ENCODE peak calls at places on chromosomes 11 and 22, in nine cellular contexts. R is stimulated activated CD4-positive, alpha-beta T cell treated with anti-CD3 and anti-CD28 coated beads, Interleukin-12 subunit alpha, Interleukin-12 subunit beta, amount 100 ng/mL, for 48 hours; I is suprapubic skin; X is EL; N is transverse colon; B is ELR; T is ACHN; G is lower leg skin; Z is HS-5. W is an unnamed sample.

GRCh38 chr11:69599502-69599901 is 41.5 kb upstream of the CCND1 start:
- DNase-seq in I (no peak), B (no peak), G (no peak), T (no peak), X (no peak), N (no peak), Z (no peak), R (no peak), W (no peak)

GRCh38 chr11:114209904-114210303 is 86.3 kb upstream of the NNMT start:
- DNase-seq in X (no peak), G (no peak), N (no peak), B (no peak), R (no peak), T (peak; percentile 68), I (no peak), Z (no peak), W (no peak)

GRCh38 chr11:128633384-128633965 is 46.1 kb upstream of the ETS1 start:
- DNase-seq in B (no peak), Z (no peak), I (no peak), G (no peak), N (no peak), T (no peak), X (no peak), R (no peak), W (no peak)

GRCh38 chr11:95877288-95877687 is 46.6 kb downstream of the MTMR2 start:
- DNase-seq in B (peak; percentile 98), G (no peak), X (peak; percentile 98), I (no peak), Z (peak; percentile 96), R (no peak), N (no peak), T (peak; percentile 40), W (no peak)

GRCh38 chr11:92886243-92886905 is 83.1 kb upstream of the MTNR1B start:
- DNase-seq in I (no peak), R (no peak), B (peak; percentile 38), G (no peak), N (peak; percentile 37), T (peak; percentile 61), X (peak; percentile 61), Z (no peak), W (no peak)

GRCh38 chr11:65488273-65489058 is 10.4 kb upstream of the MALAT1 start:
- DNase-seq in G (peak; percentile 92), B (peak; percentile 76), N (peak; percentile 74), Z (no peak), T (peak; percentile 29), R (no peak), I (peak; percentile 85), X (peak; percentile 78), W (peak; percentile 68)

GRCh38 chr22:42202048-42202447 is 68.4 kb downstream of the TCF20 start:
- DNase-seq in X (no peak), B (no peak), T (no peak), N (no peak), Z (no peak), R (no peak), G (no peak), I (no peak), W (no peak)

GRCh38 chr11:133843454-133843987 is 1.8 kb downstream of the SPATA19 start:
- DNase-seq in N (no peak), B (no peak), G (peak; percentile 49), R (no peak), Z (no peak), I (no peak), X (no peak), T (no peak), W (no peak)

GRCh38 chr11:41498726-41499125 is 39.3 kb upstream of the LRRC4C start:
- DNase-seq in Z (no peak), I (no peak), T (peak; percentile 2), G (no peak), X (no peak), R (no peak), N (no peak), B (no peak), W (no peak)

GRCh38 chr22:44338183-44338812 is 25.5 kb upstream of the SHISAL1 start:
- DNase-seq in R (no peak), B (no peak), Z (no peak), N (no peak), T (no peak), X (no peak), G (no peak), I (no peak), W (no peak)

GRCh38 chr22:27108425-27109114 is 451.2 kb downstream of the MIAT start:
- DNase-seq in T (peak; percentile 38), Z (no peak), N (peak; percentile 32), I (peak; percentile 71), G (peak; percentile 88), B (no peak), X (no peak), R (no peak), W (no peak)

GRCh38 chr11:64407630-64408029 is 48.7 kb downstream of the RPS6KA4 start:
- DNase-seq in R (no peak), I (no peak), N (no peak), B (no peak), Z (no peak), T (no peak), G (no peak), X (no peak), W (no peak)

GRCh38 chr11:66883021-66883968 is 26.4 kb downstream of the LRFN4 start:
- DNase-seq in Z (peak; percentile 38), R (peak; percentile 25), I (no peak), X (peak; percentile 77), G (no peak), N (peak; percentile 86), B (peak; percentile 81), T (peak; percentile 62), W (peak; percentile 89)

GRCh38 chr22:31329029-31329428 is 17.1 kb downstream of the PATZ1 start:
- DNase-seq in N (no peak), X (peak; percentile 37), I (no peak), R (no peak), T (peak; percentile 38), B (peak; percentile 48), Z (no peak), G (no peak), W (no peak)

GRCh38 chr11:131671764-131672163 is 301.3 kb downstream of the NTM start:
- DNase-seq in I (no peak), Z (no peak), N (no peak), B (no peak), T (no peak), R (no peak), X (no peak), G (no peak), W (no peak)

GRCh38 chr11:100799445-100799844 is 112.4 kb downstream of the ARHGAP42 start:
- DNase-seq in X (no peak), G (no peak), B (no peak), N (no peak), T (no peak), Z (no peak), R (no peak), I (no peak), W (no peak)

GRCh38 chr22:25930710-25931353 is 188.8 kb downstream of the MYO18B start:
- DNase-seq in Z (no peak), X (no peak), G (peak; percentile 26), R (no peak), I (no peak), N (no peak), B (no peak), T (no peak), W (no peak)